ENCODE peak calls at places on chromosomes 1 and 21, in six cellular contexts. R, W, U, E, H and F are unnamed samples.

GRCh38 chr1:167797005-167797404 is 75.2 kb downstream of the MPZL1 start:
- DNase-seq in U (no peak), E (peak; percentile 58), W (no peak), R (peak; percentile 93), H (peak; percentile 28), F (peak; percentile 49)

GRCh38 chr1:215710340-215710971 is 143.4 kb downstream of the KCTD3 start:
- DNase-seq in E (peak; percentile 64), U (peak; percentile 21), H (no peak), R (no peak), W (no peak), F (no peak)

GRCh38 chr1:219659005-219659632 is 46.2 kb upstream of the ZC3H11B start:
- DNase-seq in U (no peak), E (no peak), R (no peak), W (no peak), H (no peak), F (no peak)

GRCh38 chr1:221228594-221228993 is 349.4 kb downstream of the HLX start:
- DNase-seq in W (no peak), U (no peak), H (no peak), E (no peak), R (no peak), F (no peak)

GRCh38 chr1:9589144-9589718 is 520 bp downstream of the TMEM201 start:
- DNase-seq in R (no peak), E (no peak), H (peak; percentile 39), U (peak; percentile 39), W (no peak), F (no peak)

GRCh38 chr21:14869984-14870840 is 194.6 kb downstream of the NRIP1 start:
- DNase-seq in E (no peak), U (no peak), R (no peak), W (no peak), H (no peak), F (no peak)

GRCh38 chr1:2821970-2822620 is 20.6 kb upstream of the TTC34 start:
- DNase-seq in W (no peak), R (no peak), U (peak; percentile 44), E (peak; percentile 17), H (peak; percentile 66), F (no peak)

GRCh38 chr1:31509124-31510072 is 66.9 kb upstream of the TINAGL1 start:
- DNase-seq in U (peak; percentile 69), E (peak; percentile 16), H (no peak), R (no peak), W (no peak), F (no peak)

GRCh38 chr1:220741349-220741748 is 6.8 kb upstream of the MTARC2 start:
- DNase-seq in U (no peak), E (no peak), W (no peak), H (no peak), R (no peak), F (no peak)

GRCh38 chr21:38995071-38995669 is 188.1 kb downstream of the PSMG1 start:
- DNase-seq in W (no peak), R (no peak), E (no peak), U (no peak), H (no peak), F (no peak)

GRCh38 chr21:46154155-46154954 is 1.0 kb downstream of the FTCD start:
- DNase-seq in W (no peak), R (no peak), H (peak; percentile 21), U (no peak), E (no peak), F (peak; percentile 17)

GRCh38 chr1:56202186-56202585 is 377.2 kb downstream of the PLPP3 start:
- DNase-seq in E (no peak), R (no peak), W (no peak), H (no peak), U (no peak), F (no peak)

GRCh38 chr1:48677306-48678287 is 99.1 kb downstream of the BEND5 start:
- DNase-seq in W (peak; percentile 4), U (peak; percentile 26), E (peak; percentile 58), H (peak; percentile 81), R (peak; percentile 64), F (no peak)

GRCh38 chr1:219041141-219041540 is 132.5 kb upstream of the LYPLAL1 start:
- DNase-seq in H (no peak), R (no peak), E (no peak), W (no peak), U (no peak), F (no peak)

GRCh38 chr1:64474639-64475038 is 4.7 kb downstream of the CACHD1 start:
- DNase-seq in E (no peak), W (no peak), H (peak; percentile 91), U (no peak), R (no peak), F (no peak)

GRCh38 chr1:54710841-54711240 is 4.8 kb upstream of the TTC4 start:
- DNase-seq in W (no peak), E (no peak), H (no peak), R (peak; percentile 18), U (no peak), F (no peak)

GRCh38 chr21:37562920-37563640 is 196.5 kb downstream of the DYRK1A start:
- DNase-seq in W (no peak), H (no peak), E (no peak), U (no peak), R (no peak), F (no peak)

GRCh38 chr1:56522680-56523079 is 56.7 kb downstream of the PLPP3 start:
- DNase-seq in R (no peak), H (no peak), E (no peak), W (no peak), U (no peak), F (no peak)